ENCODE peak calls at places on chromosomes 6 and 20, in seven cellular contexts. D is heart right ventricle, W is GM06990, J is A172, N is DND-41, O is AG08395, X is heart left ventricle. P is an unnamed sample.

GRCh38 chr6:113659762-113660404 is 197.3 kb upstream of the MARCKS start:
- DNase-seq in X (no peak), D (no peak), O (no peak), J (no peak), N (no peak), W (no peak), P (no peak)

GRCh38 chr20:41173791-41174341 is 36.5 kb downstream of the PLCG1 start:
- DNase-seq in X (peak), N (no peak), O (no peak), D (no peak), W (no peak), J (no peak), P (no peak)

GRCh38 chr6:42293579-42293978 is 75.9 kb upstream of the MRPS10 start:
- DNase-seq in N (no peak), W (no peak), X (no peak), O (no peak), J (no peak), D (no peak), P (no peak)

GRCh38 chr6:133701633-133702331 is 187.1 kb upstream of the TCF21 start:
- DNase-seq in W (no peak), O (no peak), D (peak), J (no peak), X (peak), N (no peak), P (no peak)

GRCh38 chr6:13378669-13379590 is 50.6 kb upstream of the TBC1D7 start:
- DNase-seq in J (no peak), O (no peak), X (no peak), N (no peak), W (no peak), D (no peak), P (no peak)

GRCh38 chr6:82461536-82461935 is 97.9 kb downstream of the TPBG start:
- DNase-seq in W (no peak), N (no peak), J (no peak), X (no peak), O (no peak), D (no peak), P (no peak)

GRCh38 chr6:30766461-30767157 is 22.3 kb upstream of the IER3 start:
- DNase-seq in X (no peak), D (no peak), O (no peak), W (no peak), J (no peak), N (no peak), P (no peak)

GRCh38 chr6:140537834-140538680 is 1163.6 kb upstream of the CITED2 start:
- DNase-seq in J (peak), D (no peak), O (peak), N (no peak), X (no peak), W (no peak), P (no peak)

GRCh38 chr6:93423542-93423941 is 4.2 kb upstream of the EPHA7 start:
- DNase-seq in W (no peak), D (no peak), J (peak), X (no peak), O (no peak), N (peak), P (no peak)

GRCh38 chr6:26016326-26017275 is 54.0 kb downstream of the TRIM38 start:
- DNase-seq in O (no peak), W (no peak), J (no peak), D (peak), N (no peak), X (peak), P (no peak)

GRCh38 chr6:32152414-32153251 is 894 bp upstream of the PRRT1 start:
- DNase-seq in X (no peak), D (no peak), N (no peak), W (no peak), J (no peak), O (no peak), P (no peak)

GRCh38 chr6:37042139-37042538 is 36.7 kb downstream of the FGD2 start:
- DNase-seq in J (no peak), X (no peak), W (no peak), N (no peak), D (no peak), O (no peak), P (no peak)

GRCh38 chr6:43103253-43103876 is 27.3 kb downstream of the PTK7 start:
- DNase-seq in D (no peak), X (no peak), W (no peak), N (no peak), O (no peak), J (no peak), P (no peak)

GRCh38 chr20:50996901-50997830 is 25.7 kb downstream of the KCNG1 start:
- DNase-seq in D (no peak), N (no peak), J (peak), X (no peak), O (peak), W (no peak), P (no peak)